ENCODE peak calls at places on chromosomes 16 and 17, in four cellular contexts. Q is HCT116, Y is K562, D is HepG2. R is an unnamed sample.

GRCh38 chr17:63988741-63989621 is 9.2 kb upstream of the PRR29 start:
- DNase-seq in D (no peak), Y (no peak), Q (no peak), R (no peak)

GRCh38 chr17:68567581-68567980 is 33.6 kb downstream of the FAM20A start:
- DNase-seq in Q (no peak), D (no peak), Y (no peak), R (no peak)

GRCh38 chr16:73037331-73037745 is 10.6 kb downstream of the ZFHX3 start:
- DNase-seq in D (no peak), Y (no peak), Q (no peak), R (no peak)

GRCh38 chr16:720990-721764 is at the start of gene ANTKMT:
- DNase-seq in Y (peak; percentile 89), Q (no peak), D (peak; percentile 80), R (no peak)

GRCh38 chr16:85948870-85949269 is 49.9 kb downstream of the IRF8 start:
- DNase-seq in D (no peak), Q (no peak), Y (no peak), R (no peak)

GRCh38 chr17:17075037-17075755 is 32.9 kb downstream of the MPRIP start:
- DNase-seq in Y (no peak), D (no peak), Q (no peak), R (no peak)

GRCh38 chr17:66494023-66494803 is 191.8 kb downstream of the PRKCA start:
- DNase-seq in Y (peak; percentile 30), D (no peak), Q (peak; percentile 61), R (peak; percentile 38)

GRCh38 chr17:8997994-8998628 is 23.2 kb upstream of the NTN1 start:
- DNase-seq in Y (peak; percentile 69), D (peak; percentile 41), Q (peak; percentile 51), R (peak; percentile 51)

GRCh38 chr16:56841233-56841632 is 23.8 kb upstream of the SLC12A3 start:
- DNase-seq in Q (no peak), D (no peak), Y (no peak), R (no peak)

GRCh38 chr16:73058616-73059409 is 10.9 kb upstream of the ZFHX3 start:
- DNase-seq in D (no peak), Y (peak; percentile 24), Q (peak; percentile 38), R (no peak)

GRCh38 chr16:58375386-58375785 is 16.9 kb upstream of the GINS3 start:
- DNase-seq in D (no peak), Q (no peak), Y (no peak), R (no peak)
- TF ChIP-seq CTCF in D (no peak), Q (no peak), Y (no peak), R (no peak)

DNA sequence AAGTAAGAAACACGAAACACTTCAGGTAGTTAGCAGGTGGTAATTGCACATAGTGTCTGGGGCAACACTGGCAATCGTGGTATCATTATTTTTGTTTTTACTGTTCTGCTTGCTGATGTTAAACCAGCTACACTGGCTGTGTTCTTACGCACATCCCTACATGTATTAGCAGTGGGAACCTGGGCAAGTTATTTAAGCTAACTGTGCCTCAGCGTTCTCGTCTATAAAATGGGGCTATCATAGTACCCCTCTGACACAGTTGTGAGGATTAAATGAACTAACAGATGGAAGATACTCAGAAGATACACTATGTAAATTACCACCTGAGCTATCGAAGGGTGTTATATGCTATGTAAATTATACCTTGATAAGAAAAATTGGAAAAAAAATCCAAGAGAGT is 117.4 kb downstream of the SNX29 start:
- DNase-seq in Q (no peak), Y (no peak), D (no peak), R (no peak)
- TF ChIP-seq TCF7L2 in Q (no peak), Y (no peak), D (no peak), R (no peak)

DNA sequence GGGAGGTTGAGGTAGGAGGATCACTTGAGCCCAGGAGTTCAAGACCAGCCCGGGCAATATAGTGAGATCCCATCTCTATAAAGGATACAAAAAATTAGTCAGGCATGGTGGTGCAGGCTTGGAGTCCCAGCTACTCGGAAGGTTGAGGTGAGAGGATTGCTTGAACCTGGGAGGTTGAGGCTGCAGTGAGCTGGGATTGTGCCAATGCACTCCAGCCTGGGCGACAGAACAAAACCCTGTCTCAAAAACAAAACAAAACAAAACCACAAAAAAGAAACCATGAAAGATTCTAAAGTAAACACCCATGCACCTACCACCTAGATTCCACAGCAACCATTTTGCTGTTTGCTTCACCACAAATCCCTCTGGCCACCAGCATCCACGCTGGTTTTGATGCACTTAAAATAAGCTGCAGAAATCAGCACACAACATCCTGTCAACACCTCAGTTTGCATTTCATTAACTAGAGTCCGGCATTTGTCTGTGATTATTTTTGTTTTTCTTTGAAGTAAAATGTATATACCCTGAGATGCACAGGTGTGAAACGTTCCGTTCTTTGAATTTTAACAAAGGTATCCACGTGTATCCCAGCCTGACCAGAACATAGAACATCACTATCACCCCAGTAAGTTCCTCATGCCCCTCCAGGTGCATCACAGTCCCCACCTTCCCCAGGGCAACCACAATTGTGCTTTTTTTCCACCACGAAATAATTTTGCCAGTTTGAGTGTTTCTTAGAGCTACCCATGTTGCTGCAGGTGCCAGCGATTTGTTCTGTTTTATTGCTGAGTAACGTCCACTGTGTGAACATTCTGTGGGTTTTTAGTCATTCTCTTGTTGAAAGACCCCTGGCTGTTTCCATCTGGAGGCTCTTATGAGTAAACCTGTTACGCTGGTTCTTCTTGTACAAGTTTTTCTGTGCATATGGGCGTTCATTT is 191.5 kb downstream of the SEC14L1 start:
- DNase-seq in Q (no peak), D (no peak), Y (no peak), R (no peak)
- H3K4me3 ChIP-seq in Q (no peak overlapping the region), D (no peak overlapping the region), Y (no peak overlapping the region), R (no peak overlapping the region)

GRCh38 chr17:77542551-77543490 is 402.1 kb downstream of the SEC14L1 start:
- DNase-seq in Y (peak; percentile 60), Q (peak; percentile 79), D (peak; percentile 60), R (peak; percentile 48)
- TF ChIP-seq CTCF in Y (peak; percentile 91), Q (peak; percentile 99), D (peak; percentile 90), R (peak; percentile 98)

GRCh38 chr16:19555938-19556778 is 655 bp downstream of the VPS35L start:
- DNase-seq in Q (peak; percentile 59), D (no peak), Y (peak; percentile 63), R (peak; percentile 84)
- TF ChIP-seq TCF7L2 in Q (no peak), D (no peak), Y (no peak), R (no peak)

GRCh38 chr17:7836596-7837374 is 2.8 kb downstream of the KDM6B start:
- DNase-seq in Q (peak; percentile 96), Y (peak; percentile 51), D (peak; percentile 99), R (peak; percentile 96)
- H3K4me3 ChIP-seq in Q (peak overlapping the region; percentile 82), Y (peak overlapping the region; percentile 65), D (peak overlapping the region; percentile 93), R (peak overlapping the region; percentile 66)

GRCh38 chr16:67264866-67265265 is 14.5 kb upstream of the PLEKHG4 start:
- DNase-seq in Y (no peak), D (no peak), Q (no peak), R (no peak)

GRCh38 chr16:67263201-67263600 is 14.4 kb downstream of the SLC9A5 start:
- DNase-seq in Q (no peak), Y (no peak), D (no peak), R (no peak)

GRCh38 chr16:67265834-67266233 is 13.5 kb upstream of the PLEKHG4 start:
- DNase-seq in Y (no peak), D (no peak), Q (no peak), R (no peak)

GRCh38 chr16:67260426-67261063 is 11.8 kb downstream of the SLC9A5 start:
- DNase-seq in Q (no peak), Y (peak; percentile 33), D (peak; percentile 56), R (no peak)

DNA sequence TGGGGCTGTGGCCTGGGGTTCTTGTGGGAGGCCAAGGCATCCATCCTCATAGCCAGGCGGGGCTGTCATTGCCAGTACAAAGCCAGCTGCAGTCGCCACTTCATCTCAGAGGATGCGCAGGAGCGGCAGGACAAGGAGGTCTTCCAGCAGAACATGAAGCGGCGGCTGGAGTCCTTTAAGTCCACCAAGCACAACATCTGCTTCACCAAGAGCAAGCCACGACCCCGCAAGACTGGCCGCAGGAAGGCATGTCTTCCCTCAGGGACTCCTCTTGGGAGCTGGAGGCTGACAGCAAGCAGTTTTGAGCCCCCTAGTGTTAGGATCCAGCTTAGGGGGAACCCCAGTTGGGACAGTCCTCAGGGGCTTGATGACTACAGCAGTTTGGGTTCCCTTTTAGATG is 15.1 kb upstream of the PLEKHG4 start:
- DNase-seq in D (no peak), Q (no peak), Y (no peak), R (no peak)
- TF ChIP-seq CTCF in D (peak; percentile 49), Q (peak; percentile 28), Y (peak; percentile 47), R (no peak)

GRCh38 chr17:67558740-67559380 is 158.9 kb upstream of the NOL11 start:
- DNase-seq in Q (no peak), Y (no peak), D (no peak), R (no peak)

GRCh38 chr17:67557052-67557845 is 160.5 kb upstream of the NOL11 start:
- DNase-seq in Y (no peak), Q (no peak), D (no peak), R (no peak)

GRCh38 chr17:67559381-67559966 is 158.3 kb upstream of the NOL11 start:
- DNase-seq in Q (no peak), D (no peak), Y (no peak), R (no peak)

GRCh38 chr17:67555855-67556254 is 161.9 kb upstream of the NOL11 start:
- DNase-seq in Y (no peak), D (no peak), Q (no peak), R (no peak)

GRCh38 chr17:67557921-67558320 is 159.8 kb upstream of the NOL11 start:
- DNase-seq in D (no peak), Q (no peak), Y (no peak), R (no peak)
- TF ChIP-seq TCF7L2 in D (no peak), Q (no peak), Y (no peak), R (no peak)

GRCh38 chr17:44628234-44629188 is 27.8 kb upstream of the MEIOC start:
- DNase-seq in Y (no peak), D (peak; percentile 29), Q (no peak), R (no peak)
- H3K4me3 ChIP-seq in Y (no peak overlapping the region), D (peak overlapping the region; percentile 29), Q (no peak overlapping the region), R (no peak overlapping the region)

GRCh38 chr17:57833597-57833939 is 16.3 kb downstream of the MRPS23 start:
- DNase-seq in Q (no peak), D (no peak), Y (no peak), R (no peak)
- TF ChIP-seq CTCF in Q (no peak), D (no peak), Y (peak; percentile 6), R (peak; percentile 75)